ENCODE peak calls at places on chromosomes 13 and 19, in seven cellular contexts. One of them, this sample, is unnamed.

GRCh38 chr19:14410775-14411134 is 8.4 kb downstream of the DDX39A start:
- DNase-seq in CD8-positive, alpha-beta T cell: no peak
- DNase-seq in mucosa of descending colon: no peak
- DNase-seq in tibial artery: no peak
- DNase-seq in A549: no peak
- DNase-seq in tibial nerve: no peak
- DNase-seq in breast epithelium: no peak
- DNase-seq in this sample: no peak

GRCh38 chr13:35470671-35471465 is 5.6 kb downstream of the MAB21L1 start:
- DNase-seq in CD8-positive, alpha-beta T cell: no peak
- DNase-seq in mucosa of descending colon: no peak
- DNase-seq in tibial artery: no peak
- DNase-seq in A549: no peak
- DNase-seq in tibial nerve: peak; percentile 28
- DNase-seq in breast epithelium: no peak
- DNase-seq in this sample: no peak

GRCh38 chr13:32246468-32246867 is 68.7 kb downstream of the ZAR1L start:
- DNase-seq in CD8-positive, alpha-beta T cell: peak; percentile 14
- DNase-seq in mucosa of descending colon: no peak
- DNase-seq in tibial artery: peak; percentile 55
- DNase-seq in A549: peak; percentile 69
- DNase-seq in tibial nerve: no peak
- DNase-seq in breast epithelium: peak; percentile 43
- DNase-seq in this sample: no peak

GRCh38 chr19:927044-927706 is 1.3 kb downstream of the ARID3A start:
- DNase-seq in CD8-positive, alpha-beta T cell: no peak
- DNase-seq in mucosa of descending colon: peak; percentile 80
- DNase-seq in tibial artery: peak; percentile 87
- DNase-seq in A549: no peak
- DNase-seq in tibial nerve: peak; percentile 75
- DNase-seq in breast epithelium: no peak
- DNase-seq in this sample: no peak

GRCh38 chr13:33185853-33186252 is 99.7 kb downstream of the STARD13 start:
- DNase-seq in CD8-positive, alpha-beta T cell: no peak
- DNase-seq in mucosa of descending colon: no peak
- DNase-seq in tibial artery: no peak
- DNase-seq in A549: no peak
- DNase-seq in tibial nerve: no peak
- DNase-seq in breast epithelium: no peak
- DNase-seq in this sample: no peak

GRCh38 chr13:56773148-56773547 is 367.6 kb upstream of the PRR20A start:
- DNase-seq in CD8-positive, alpha-beta T cell: no peak
- DNase-seq in mucosa of descending colon: no peak
- DNase-seq in tibial artery: no peak
- DNase-seq in A549: no peak
- DNase-seq in tibial nerve: no peak
- DNase-seq in breast epithelium: no peak
- DNase-seq in this sample: no peak

GRCh38 chr19:27964165-27964564 is 1248.8 kb downstream of the UQCRFS1 start:
- DNase-seq in CD8-positive, alpha-beta T cell: no peak
- DNase-seq in mucosa of descending colon: no peak
- DNase-seq in tibial artery: no peak
- DNase-seq in A549: no peak
- DNase-seq in tibial nerve: no peak
- DNase-seq in breast epithelium: no peak
- DNase-seq in this sample: no peak

GRCh38 chr19:4229179-4229931 is at the start of gene EBI3:
- DNase-seq in CD8-positive, alpha-beta T cell: no peak
- DNase-seq in mucosa of descending colon: peak; percentile 60
- DNase-seq in tibial artery: peak; percentile 27
- DNase-seq in A549: peak; percentile 74
- DNase-seq in tibial nerve: no peak
- DNase-seq in breast epithelium: no peak
- DNase-seq in this sample: no peak

GRCh38 chr13:112142401-112142930 is 75.5 kb downstream of the SOX1 start:
- DNase-seq in CD8-positive, alpha-beta T cell: no peak
- DNase-seq in mucosa of descending colon: no peak
- DNase-seq in tibial artery: no peak
- DNase-seq in A549: no peak
- DNase-seq in tibial nerve: no peak
- DNase-seq in breast epithelium: no peak
- DNase-seq in this sample: no peak

GRCh38 chr19:45717983-45718650 is 12.6 kb downstream of the FBXO46 start:
- DNase-seq in CD8-positive, alpha-beta T cell: no peak
- DNase-seq in mucosa of descending colon: no peak
- DNase-seq in tibial artery: no peak
- DNase-seq in A549: no peak
- DNase-seq in tibial nerve: no peak
- DNase-seq in breast epithelium: no peak
- DNase-seq in this sample: no peak

GRCh38 chr19:30784850-30785459 is 412.8 kb downstream of the ZNF536 start:
- DNase-seq in CD8-positive, alpha-beta T cell: peak; percentile 41
- DNase-seq in mucosa of descending colon: no peak
- DNase-seq in tibial artery: peak; percentile 32
- DNase-seq in A549: peak; percentile 51
- DNase-seq in tibial nerve: peak; percentile 30
- DNase-seq in breast epithelium: no peak
- DNase-seq in this sample: no peak

GRCh38 chr13:113926951-113927660 is 46.8 kb downstream of the C13orf46 start:
- DNase-seq in CD8-positive, alpha-beta T cell: no peak
- DNase-seq in mucosa of descending colon: no peak
- DNase-seq in tibial artery: peak; percentile 20
- DNase-seq in A549: no peak
- DNase-seq in tibial nerve: peak; percentile 14
- DNase-seq in breast epithelium: peak; percentile 23
- DNase-seq in this sample: no peak

GRCh38 chr19:44800461-44800860 is 8.4 kb upstream of the BCAM start:
- DNase-seq in CD8-positive, alpha-beta T cell: peak; percentile 76
- DNase-seq in mucosa of descending colon: peak; percentile 83
- DNase-seq in tibial artery: peak; percentile 77
- DNase-seq in A549: peak; percentile 89
- DNase-seq in tibial nerve: peak; percentile 75
- DNase-seq in breast epithelium: peak; percentile 72
- DNase-seq in this sample: no peak

GRCh38 chr13:114226699-114227323 is 7.9 kb upstream of the CDC16 start:
- DNase-seq in CD8-positive, alpha-beta T cell: peak; percentile 73
- DNase-seq in mucosa of descending colon: peak; percentile 82
- DNase-seq in tibial artery: peak; percentile 84
- DNase-seq in A549: peak; percentile 76
- DNase-seq in tibial nerve: peak; percentile 86
- DNase-seq in breast epithelium: peak; percentile 75
- DNase-seq in this sample: peak; percentile 66

GRCh38 chr13:78978381-78978998 is 319.5 kb upstream of the OBI1 start:
- DNase-seq in CD8-positive, alpha-beta T cell: no peak
- DNase-seq in mucosa of descending colon: no peak
- DNase-seq in tibial artery: no peak
- DNase-seq in A549: peak; percentile 56
- DNase-seq in tibial nerve: no peak
- DNase-seq in breast epithelium: no peak
- DNase-seq in this sample: no peak

GRCh38 chr19:8569066-8569761 is 8.0 kb downstream of the MYO1F start:
- DNase-seq in CD8-positive, alpha-beta T cell: peak; percentile 67
- DNase-seq in mucosa of descending colon: peak; percentile 73
- DNase-seq in tibial artery: peak; percentile 44
- DNase-seq in A549: peak; percentile 64
- DNase-seq in tibial nerve: no peak
- DNase-seq in breast epithelium: no peak
- DNase-seq in this sample: peak; percentile 42

GRCh38 chr13:88376762-88377388 is 705.7 kb downstream of the SLITRK5 start:
- DNase-seq in CD8-positive, alpha-beta T cell: no peak
- DNase-seq in mucosa of descending colon: no peak
- DNase-seq in tibial artery: no peak
- DNase-seq in A549: no peak
- DNase-seq in tibial nerve: no peak
- DNase-seq in breast epithelium: no peak
- DNase-seq in this sample: no peak

GRCh38 chr19:16921766-16922591 is 33.2 kb downstream of the F2RL3 start:
- DNase-seq in CD8-positive, alpha-beta T cell: no peak
- DNase-seq in mucosa of descending colon: no peak
- DNase-seq in tibial artery: no peak
- DNase-seq in A549: no peak
- DNase-seq in tibial nerve: no peak
- DNase-seq in breast epithelium: no peak
- DNase-seq in this sample: no peak

GRCh38 chr19:6519289-6519688 is 11.5 kb upstream of the TNFSF9 start:
- DNase-seq in CD8-positive, alpha-beta T cell: no peak
- DNase-seq in mucosa of descending colon: no peak
- DNase-seq in tibial artery: no peak
- DNase-seq in A549: peak; percentile 67
- DNase-seq in tibial nerve: no peak
- DNase-seq in breast epithelium: no peak
- DNase-seq in this sample: no peak

GRCh38 chr13:47256618-47257017 is 359.8 kb upstream of the HTR2A start:
- DNase-seq in CD8-positive, alpha-beta T cell: no peak
- DNase-seq in mucosa of descending colon: no peak
- DNase-seq in tibial artery: no peak
- DNase-seq in A549: no peak
- DNase-seq in tibial nerve: no peak
- DNase-seq in breast epithelium: no peak
- DNase-seq in this sample: peak; percentile 19

GRCh38 chr13:30529085-30529815 is 63.5 kb upstream of the HMGB1 start:
- DNase-seq in CD8-positive, alpha-beta T cell: no peak
- DNase-seq in mucosa of descending colon: no peak
- DNase-seq in tibial artery: no peak
- DNase-seq in A549: peak; percentile 37
- DNase-seq in tibial nerve: no peak
- DNase-seq in breast epithelium: no peak
- DNase-seq in this sample: no peak

GRCh38 chr13:95624020-95624419 is 20.5 kb downstream of the DZIP1 start:
- DNase-seq in CD8-positive, alpha-beta T cell: no peak
- DNase-seq in mucosa of descending colon: no peak
- DNase-seq in tibial artery: no peak
- DNase-seq in A549: peak; percentile 52
- DNase-seq in tibial nerve: no peak
- DNase-seq in breast epithelium: no peak
- DNase-seq in this sample: no peak

GRCh38 chr13:36700170-36700569 is 26.4 kb downstream of the SERTM1 start:
- DNase-seq in CD8-positive, alpha-beta T cell: no peak
- DNase-seq in mucosa of descending colon: no peak
- DNase-seq in tibial artery: no peak
- DNase-seq in A549: no peak
- DNase-seq in tibial nerve: no peak
- DNase-seq in breast epithelium: no peak
- DNase-seq in this sample: no peak

GRCh38 chr13:24744247-24744646 is 19.7 kb upstream of the RNF17 start:
- DNase-seq in CD8-positive, alpha-beta T cell: no peak
- DNase-seq in mucosa of descending colon: no peak
- DNase-seq in tibial artery: no peak
- DNase-seq in A549: no peak
- DNase-seq in tibial nerve: no peak
- DNase-seq in breast epithelium: no peak
- DNase-seq in this sample: no peak

GRCh38 chr13:77521595-77522367 is 13.7 kb upstream of the SCEL start:
- DNase-seq in CD8-positive, alpha-beta T cell: no peak
- DNase-seq in mucosa of descending colon: no peak
- DNase-seq in tibial artery: no peak
- DNase-seq in A549: peak; percentile 87
- DNase-seq in tibial nerve: no peak
- DNase-seq in breast epithelium: no peak
- DNase-seq in this sample: no peak

GRCh38 chr19:5285955-5286354 is 54.7 kb downstream of the PTPRS start:
- DNase-seq in CD8-positive, alpha-beta T cell: no peak
- DNase-seq in mucosa of descending colon: no peak
- DNase-seq in tibial artery: no peak
- DNase-seq in A549: no peak
- DNase-seq in tibial nerve: no peak
- DNase-seq in breast epithelium: no peak
- DNase-seq in this sample: no peak
- H3K4me1 ChIP-seq in CD8-positive, alpha-beta T cell: no peaks in the 10 kb centered on the region
- H3K4me1 ChIP-seq in mucosa of descending colon: no peaks in the 10 kb centered on the region
- H3K4me1 ChIP-seq in tibial artery: no peaks in the 10 kb centered on the region
- H3K4me1 ChIP-seq in A549: no peaks in the 10 kb centered on the region
- H3K4me1 ChIP-seq in tibial nerve: peaks cover 37% of the 10 kb centered on the region
- H3K4me1 ChIP-seq in breast epithelium: no peaks in the 10 kb centered on the region
- H3K4me1 ChIP-seq in this sample: no peaks in the 10 kb centered on the region

DNA sequence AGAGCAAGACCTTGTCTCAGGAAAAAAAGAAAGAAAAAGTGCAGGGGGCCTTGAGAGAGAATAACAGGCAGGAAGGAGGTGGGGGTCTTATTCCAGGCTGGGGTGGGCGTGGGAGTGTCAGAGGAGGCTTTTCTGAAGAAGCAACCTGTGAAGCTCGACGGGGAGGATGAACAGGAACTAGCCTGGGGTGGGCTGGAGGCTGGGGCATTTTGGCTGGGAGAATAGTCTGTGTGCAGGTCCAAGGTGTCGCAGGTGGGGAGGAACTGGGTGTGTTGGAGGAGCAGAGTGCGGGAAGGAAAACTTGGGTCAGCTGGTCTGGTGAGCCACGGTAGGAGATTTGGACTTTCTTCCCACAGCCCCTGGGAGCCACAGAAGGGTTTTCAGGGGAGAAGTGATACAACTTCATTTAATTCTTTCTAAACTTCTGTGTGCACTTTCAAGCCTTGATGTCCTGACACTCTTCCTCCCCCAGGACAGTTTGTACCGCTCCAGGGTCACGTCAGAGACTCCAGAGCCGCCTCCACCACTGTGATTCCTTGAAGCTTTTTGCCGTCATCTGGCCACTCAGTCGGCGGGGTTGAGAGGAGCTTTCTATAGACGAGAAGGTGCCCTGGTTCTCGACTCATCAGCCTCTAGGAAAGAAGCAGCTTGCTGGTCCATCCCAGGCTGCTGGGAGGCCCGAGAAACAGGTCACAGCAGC is 138.7 kb downstream of the SIPA1L3 start:
- DNase-seq in CD8-positive, alpha-beta T cell: no peak
- DNase-seq in mucosa of descending colon: no peak
- DNase-seq in tibial artery: no peak
- DNase-seq in A549: no peak
- DNase-seq in tibial nerve: no peak
- DNase-seq in breast epithelium: no peak
- DNase-seq in this sample: no peak
- H3K4me1 ChIP-seq in CD8-positive, alpha-beta T cell: peaks cover 31% of the 10 kb centered on the region
- H3K4me1 ChIP-seq in mucosa of descending colon: no peaks in the 10 kb centered on the region
- H3K4me1 ChIP-seq in tibial artery: no peaks in the 10 kb centered on the region
- H3K4me1 ChIP-seq in A549: no peaks in the 10 kb centered on the region
- H3K4me1 ChIP-seq in tibial nerve: no peaks in the 10 kb centered on the region
- H3K4me1 ChIP-seq in breast epithelium: no peaks in the 10 kb centered on the region
- H3K4me1 ChIP-seq in this sample: no peaks in the 10 kb centered on the region

GRCh38 chr13:29210676-29211075 is 384.8 kb downstream of the SLC7A1 start:
- DNase-seq in CD8-positive, alpha-beta T cell: no peak
- DNase-seq in mucosa of descending colon: no peak
- DNase-seq in tibial artery: no peak
- DNase-seq in A549: no peak
- DNase-seq in tibial nerve: no peak
- DNase-seq in breast epithelium: no peak
- DNase-seq in this sample: no peak
- H3K4me1 ChIP-seq in CD8-positive, alpha-beta T cell: no peaks in the 10 kb centered on the region
- H3K4me1 ChIP-seq in mucosa of descending colon: no peaks in the 10 kb centered on the region
- H3K4me1 ChIP-seq in tibial artery: no peaks in the 10 kb centered on the region
- H3K4me1 ChIP-seq in A549: no peaks in the 10 kb centered on the region
- H3K4me1 ChIP-seq in tibial nerve: no peaks in the 10 kb centered on the region
- H3K4me1 ChIP-seq in breast epithelium: no peaks in the 10 kb centered on the region
- H3K4me1 ChIP-seq in this sample: no peaks in the 10 kb centered on the region

DNA sequence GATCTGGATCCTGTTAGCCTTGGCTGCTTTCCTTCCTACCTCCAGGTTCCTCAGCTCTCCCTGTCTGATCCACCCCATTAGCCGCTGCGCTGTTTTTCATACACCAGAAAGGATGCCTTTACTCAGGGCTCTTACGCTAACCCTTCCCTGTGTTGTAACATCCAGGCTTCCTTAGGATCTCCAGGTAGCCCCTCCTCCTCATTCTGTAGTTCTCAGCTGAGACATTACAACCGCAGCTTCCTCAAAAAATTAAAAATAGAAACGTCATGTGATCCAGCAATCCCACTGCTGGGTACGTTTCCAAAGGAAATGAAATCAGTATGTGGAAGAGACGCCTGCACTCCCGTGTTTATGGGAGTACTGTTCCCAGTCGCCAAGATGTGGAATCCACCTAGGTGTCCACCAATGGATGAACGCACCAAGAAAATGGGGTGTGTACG is 18.4 kb upstream of the MYADM start:
- DNase-seq in CD8-positive, alpha-beta T cell: no peak
- DNase-seq in mucosa of descending colon: peak; percentile 0
- DNase-seq in tibial artery: no peak
- DNase-seq in A549: no peak
- DNase-seq in tibial nerve: no peak
- DNase-seq in breast epithelium: no peak
- DNase-seq in this sample: no peak
- H3K4me1 ChIP-seq in CD8-positive, alpha-beta T cell: no peaks in the 10 kb centered on the region
- H3K4me1 ChIP-seq in mucosa of descending colon: no peaks in the 10 kb centered on the region
- H3K4me1 ChIP-seq in tibial artery: no peaks in the 10 kb centered on the region
- H3K4me1 ChIP-seq in A549: peaks cover 8% of the 10 kb centered on the region
- H3K4me1 ChIP-seq in tibial nerve: no peaks in the 10 kb centered on the region
- H3K4me1 ChIP-seq in breast epithelium: no peaks in the 10 kb centered on the region
- H3K4me1 ChIP-seq in this sample: no peaks in the 10 kb centered on the region

This sample was measured in keratinocyte.